ENCODE peak calls at places on chromosomes 1 and 21, in four cellular contexts. A is endothelial cell, V is cardiac septum, E is esophagus squamous epithelium. U is an unnamed sample.

GRCh38 chr1:118370861-118371260 is 185.8 kb upstream of the SPAG17 start:
- DNase-seq in A (no peak), E (no peak), V (no peak), U (no peak)

GRCh38 chr1:204633665-204634064 is 51.9 kb downstream of the LRRN2 start:
- DNase-seq in E (no peak), V (no peak), A (no peak), U (no peak)

GRCh38 chr1:203086992-203087763 is 1.4 kb upstream of the MYOG start:
- DNase-seq in A (no peak), V (peak; percentile 12), E (no peak), U (no peak)

GRCh38 chr1:41358152-41358937 is 2.9 kb upstream of the FOXO6 start:
- DNase-seq in A (no peak), V (peak; percentile 89), E (no peak), U (peak; percentile 81)

GRCh38 chr1:44602675-44603610 is 71.3 kb downstream of the TMEM53 start:
- DNase-seq in V (no peak), E (no peak), A (no peak), U (peak; percentile 76)

GRCh38 chr1:39204441-39205081 is at the start of gene MACF1:
- DNase-seq in E (no peak), A (peak; percentile 64), V (peak; percentile 90), U (no peak)

GRCh38 chr1:212290608-212291007 is 5.4 kb downstream of the PPP2R5A start:
- DNase-seq in E (no peak), V (no peak), A (no peak), U (no peak)

GRCh38 chr1:12572506-12572905 is 45.5 kb downstream of the DHRS3 start:
- DNase-seq in A (no peak), E (no peak), V (no peak), U (no peak)

GRCh38 chr1:198156745-198157240 is at the start of gene NEK7:
- DNase-seq in E (peak; percentile 39), V (peak; percentile 94), A (peak; percentile 80), U (peak; percentile 93)

GRCh38 chr1:86854352-86854751 is 59.6 kb downstream of the SELENOF start:
- DNase-seq in A (no peak), V (no peak), E (no peak), U (no peak)

GRCh38 chr1:18603212-18603852 is 27.3 kb upstream of the PAX7 start:
- DNase-seq in V (no peak), E (no peak), A (no peak), U (peak; percentile 62)

GRCh38 chr21:37415938-37416337 is 49.4 kb downstream of the DYRK1A start:
- DNase-seq in A (no peak), E (no peak), V (no peak), U (no peak)

GRCh38 chr1:25917996-25918395 is 11.8 kb upstream of the STMN1 start:
- DNase-seq in A (peak; percentile 12), E (no peak), V (no peak), U (no peak)

GRCh38 chr1:22447581-22448215 is 4.0 kb upstream of the ZBTB40 start:
- DNase-seq in E (no peak), V (no peak), A (no peak), U (no peak)

GRCh38 chr1:106620521-106620954 is 435.9 kb upstream of the PRMT6 start:
- DNase-seq in V (no peak), A (no peak), E (no peak), U (peak; percentile 51)

GRCh38 chr1:221174598-221174997 is 295.4 kb downstream of the HLX start:
- DNase-seq in E (no peak), V (peak; percentile 82), A (no peak), U (no peak)

GRCh38 chr1:63143482-63143881 is 178.9 kb upstream of the FOXD3 start:
- DNase-seq in A (no peak), V (no peak), E (no peak), U (no peak)

GRCh38 chr1:47635597-47635996 is 197.8 kb downstream of the FOXD2 start:
- DNase-seq in A (no peak), E (no peak), V (no peak), U (no peak)

GRCh38 chr1:2804628-2805351 is 3.3 kb upstream of the TTC34 start:
- DNase-seq in V (no peak), A (no peak), E (no peak), U (peak; percentile 72)

GRCh38 chr1:208988811-208989222 is 594.7 kb upstream of the CAMK1G start:
- DNase-seq in A (no peak), V (no peak), E (no peak), U (no peak)

GRCh38 chr1:203116048-203116810 is 11.3 kb upstream of the ADORA1 start:
- DNase-seq in V (no peak), A (no peak), E (no peak), U (no peak)

GRCh38 chr1:214933375-214933774 is 149.2 kb upstream of the KCNK2 start:
- DNase-seq in E (no peak), A (no peak), V (no peak), U (no peak)

GRCh38 chr1:14606632-14607031 is 8.1 kb downstream of the KAZN start:
- DNase-seq in V (no peak), A (no peak), E (no peak), U (no peak)

GRCh38 chr1:210597555-210598134 is 268.9 kb downstream of the HHAT start:
- DNase-seq in A (no peak), E (no peak), V (no peak), U (no peak)

GRCh38 chr1:2393471-2393877 is 1.8 kb downstream of the RER1 start:
- DNase-seq in V (no peak), A (no peak), E (no peak), U (no peak)

GRCh38 chr1:26788515-26788785 is 700 bp downstream of the PIGV start:
- DNase-seq in E (no peak), V (no peak), A (no peak), U (no peak)

GRCh38 chr1:235105051-235106043 is 23.3 kb downstream of the TOMM20 start:
- DNase-seq in A (no peak), V (no peak), E (no peak), U (no peak)

GRCh38 chr21:35222541-35222941 is 173.4 kb upstream of the RUNX1 start:
- DNase-seq in V (no peak), A (no peak), E (no peak), U (no peak)

GRCh38 chr1:228487336-228488106 is at the start of gene RNF187:
- DNase-seq in V (peak; percentile 96), A (peak; percentile 92), E (no peak), U (peak; percentile 94)

GRCh38 chr1:8419861-8420260 is 101.9 kb downstream of the SLC45A1 start:
- DNase-seq in V (no peak), A (no peak), E (no peak), U (no peak)

GRCh38 chr1:59431566-59432294 is 134.8 kb downstream of the FGGY start:
- DNase-seq in A (no peak), V (no peak), E (no peak), U (no peak)

GRCh38 chr1:94962745-94963265 is 35.9 kb upstream of the CNN3 start:
- DNase-seq in V (no peak), E (no peak), A (no peak), U (no peak)

GRCh38 chr1:224106568-224107281 is 7.2 kb upstream of the FBXO28 start:
- DNase-seq in A (peak; percentile 11), E (no peak), V (no peak), U (no peak)

GRCh38 chr1:201408176-201408814 is 9.2 kb upstream of the LAD1 start:
- DNase-seq in E (no peak), A (peak; percentile 92), V (peak; percentile 84), U (no peak)

GRCh38 chr1:99969260-99969728 is 502 bp upstream of the SLC35A3 start:
- DNase-seq in A (no peak), E (no peak), V (no peak), U (no peak)

GRCh38 chr21:38816400-38816973 is 10.8 kb downstream of the ETS2 start:
- DNase-seq in V (no peak), A (no peak), E (no peak), U (no peak)

GRCh38 chr1:199932462-199932861 is 95.0 kb upstream of the NR5A2 start:
- DNase-seq in E (no peak), V (no peak), A (no peak), U (no peak)

GRCh38 chr1:171257207-171258052 is 9.1 kb downstream of the FMO1 start:
- DNase-seq in E (no peak), V (no peak), A (no peak), U (no peak)

U was measured in chondrocyte.